ENCODE peak calls at places on chromosome X, in ten cellular contexts. M is ACHN; E is fibroblast of lung; C is lower lobe of right lung; Z is activated CD4-positive, alpha-beta T cell treated with anti-CD3 and anti-CD28 coated beads, Interleukin-2, amount 10 ng/mL, durations not matched to agents 7 days and 5 days; W is NCI-H774; U is neural progenitor cell; G is activated naive CD8-positive, alpha-beta T cell treated with anti-CD3 and anti-CD28 coated beads, Interleukin-2, amount 50 U/mL, for 24 hours; T is mucosa of gallbladder; O is NCI-H524. V is an unnamed sample.

GRCh38 chrX:118520858-118521206 is 25.2 kb downstream of the DOCK11 start:
- DNase-seq in O (no peak), U (no peak), E (no peak), Z (no peak), M (no peak), C (no peak), T (no peak), W (no peak), G (no peak), V (no peak)

GRCh38 chrX:148580016-148580415 is 79.6 kb downstream of the AFF2 start:
- DNase-seq in O (no peak), E (no peak), M (no peak), Z (no peak), T (no peak), W (no peak), U (no peak), G (no peak), C (no peak), V (no peak)

GRCh38 chrX:44974462-44974861 is 101.5 kb downstream of the KDM6A start:
- DNase-seq in G (no peak), O (no peak), C (no peak), E (peak), T (no peak), U (no peak), W (no peak), Z (no peak), M (no peak), V (no peak)

GRCh38 chrX:50198348-50198747 is 2.5 kb downstream of the AKAP4 start:
- DNase-seq in C (no peak), G (no peak), E (no peak), M (no peak), U (no peak), O (no peak), Z (no peak), T (no peak), W (no peak), V (no peak)

GRCh38 chrX:69080912-69081465 is 84.3 kb downstream of the PJA1 start:
- DNase-seq in U (no peak), W (no peak), O (no peak), E (no peak), C (no peak), M (no peak), T (no peak), Z (no peak), G (no peak), V (no peak)

GRCh38 chrX:12824944-12825343 is 33.7 kb downstream of the PRPS2 start:
- DNase-seq in M (no peak), G (no peak), W (no peak), T (no peak), Z (no peak), O (no peak), U (no peak), C (no peak), E (peak), V (no peak)

GRCh38 chrX:91122141-91122540 is 312.5 kb upstream of the PABPC5 start:
- DNase-seq in Z (no peak), T (no peak), U (no peak), M (no peak), E (no peak), G (no peak), O (no peak), C (no peak), W (no peak), V (no peak)

GRCh38 chrX:133681897-133682296 is 266.6 kb upstream of the GPC4 start:
- DNase-seq in C (no peak), O (no peak), W (no peak), U (no peak), T (no peak), Z (no peak), M (no peak), G (no peak), E (no peak), V (no peak)

GRCh38 chrX:22629105-22629725 is 356.5 kb downstream of the CBLL2 start:
- DNase-seq in Z (no peak), E (peak), M (peak), O (no peak), W (no peak), G (no peak), C (no peak), U (no peak), T (no peak), V (no peak)

GRCh38 chrX:153539979-153540358 is 22.5 kb downstream of the ATP2B3 start:
- DNase-seq in Z (no peak), E (no peak), U (no peak), C (no peak), M (no peak), G (no peak), T (no peak), W (no peak), O (no peak), V (no peak)

GRCh38 chrX:109519001-109519400 is 17.6 kb upstream of the NXT2 start:
- DNase-seq in Z (no peak), M (no peak), C (no peak), T (no peak), G (no peak), U (no peak), W (no peak), E (no peak), O (no peak), V (no peak)

GRCh38 chrX:38701073-38701472 is 100.2 kb upstream of the MID1IP1 start:
- DNase-seq in E (no peak), O (no peak), U (no peak), W (no peak), Z (no peak), M (no peak), G (no peak), C (no peak), T (no peak), V (no peak)

GRCh38 chrX:129523076-129524055 is at the start of gene SMARCA1:
- DNase-seq in T (peak), U (peak), C (peak), O (peak), W (peak), G (no peak), E (peak), M (peak), Z (no peak), V (no peak)

GRCh38 chrX:23883737-23884354 is 23.9 kb downstream of the APOO start:
- DNase-seq in O (no peak), Z (no peak), W (no peak), U (no peak), G (peak), T (no peak), E (peak), M (peak), C (no peak), V (no peak)

GRCh38 chrX:11655282-11655985 is 10.3 kb downstream of the ARHGAP6 start:
- DNase-seq in O (no peak), C (no peak), T (no peak), G (no peak), U (no peak), M (no peak), Z (no peak), E (no peak), W (no peak), V (no peak)

GRCh38 chrX:137916090-137916746 is 350.3 kb downstream of the ZIC3 start:
- DNase-seq in E (no peak), T (no peak), O (peak), C (no peak), G (no peak), Z (no peak), M (no peak), W (no peak), U (no peak), V (no peak)

GRCh38 chrX:129359269-129359668 is 164.0 kb downstream of the SMARCA1 start:
- DNase-seq in E (peak), M (no peak), O (peak), C (no peak), Z (no peak), W (no peak), G (no peak), T (no peak), U (no peak), V (peak)

GRCh38 chrX:24099394-24099793 is 44.6 kb downstream of the EIF2S3 start:
- DNase-seq in T (no peak), W (no peak), E (no peak), U (no peak), G (no peak), M (no peak), O (no peak), Z (no peak), C (no peak), V (no peak)

GRCh38 chrX:143632625-143633387 is 3.1 kb downstream of the SLITRK4 start:
- DNase-seq in M (no peak), O (no peak), G (no peak), E (peak), W (no peak), T (no peak), Z (no peak), C (no peak), U (peak), V (no peak)

GRCh38 chrX:111041018-111041462 is 55.0 kb upstream of the PAK3 start:
- DNase-seq in O (no peak), Z (no peak), U (peak), G (no peak), T (no peak), M (peak), E (peak), C (no peak), W (peak), V (no peak)